ENCODE peak calls at places on chromosomes 5 and 9, in nine cellular contexts. One of them, this sample, is unnamed.
A peak's percentile ranks its signal among the peaks of the same experiment; 100 is the strongest.

GRCh38 chr5:150131461-150131860 is 24.2 kb downstream of the PDGFRB start:
- DNase-seq in HTR-8/SVneo: no peak
- DNase-seq in AG08396: no peak
- DNase-seq in amniotic stem cell: no peak
- DNase-seq in NCI-H2171 treated with DMSO at 0.1 percent for 48 hours: no peak
- DNase-seq in HepG2: no peak
- DNase-seq in neural crest cell: no peak
- DNase-seq in activated T-helper 1 cell treated with anti-CD3 and anti-CD28 coated beads, Interleukin-2, amount 50 U/mL, for 16 hours: no peak
- DNase-seq in NCI-H774: no peak
- DNase-seq in this sample: no peak

GRCh38 chr5:77200663-77201062 is 9.8 kb upstream of the PDE8B start:
- DNase-seq in HepG2: no peak
- DNase-seq in amniotic stem cell: no peak
- DNase-seq in activated T-helper 1 cell treated with anti-CD3 and anti-CD28 coated beads, Interleukin-2, amount 50 U/mL, for 16 hours: no peak
- DNase-seq in AG08396: no peak
- DNase-seq in NCI-H774: no peak
- DNase-seq in neural crest cell: no peak
- DNase-seq in HTR-8/SVneo: no peak
- DNase-seq in NCI-H2171 treated with DMSO at 0.1 percent for 48 hours: no peak
- DNase-seq in this sample: no peak

GRCh38 chr5:85204289-85204688 is 819.6 kb upstream of the EDIL3 start:
- DNase-seq in AG08396: no peak
- DNase-seq in HepG2: no peak
- DNase-seq in neural crest cell: no peak
- DNase-seq in activated T-helper 1 cell treated with anti-CD3 and anti-CD28 coated beads, Interleukin-2, amount 50 U/mL, for 16 hours: no peak
- DNase-seq in amniotic stem cell: no peak
- DNase-seq in NCI-H2171 treated with DMSO at 0.1 percent for 48 hours: no peak
- DNase-seq in HTR-8/SVneo: no peak
- DNase-seq in NCI-H774: no peak
- DNase-seq in this sample: no peak

GRCh38 chr5:67156976-67157583 is 39.5 kb downstream of the CD180 start:
- DNase-seq in NCI-H774: no peak
- DNase-seq in neural crest cell: no peak
- DNase-seq in HepG2: peak; percentile 22
- DNase-seq in NCI-H2171 treated with DMSO at 0.1 percent for 48 hours: peak; percentile 19
- DNase-seq in amniotic stem cell: peak; percentile 8
- DNase-seq in HTR-8/SVneo: peak; percentile 19
- DNase-seq in activated T-helper 1 cell treated with anti-CD3 and anti-CD28 coated beads, Interleukin-2, amount 50 U/mL, for 16 hours: peak; percentile 25
- DNase-seq in AG08396: peak; percentile 31
- DNase-seq in this sample: no peak

GRCh38 chr5:3022665-3023064 is 271.2 kb upstream of the IRX2 start:
- DNase-seq in AG08396: no peak
- DNase-seq in amniotic stem cell: no peak
- DNase-seq in HepG2: no peak
- DNase-seq in neural crest cell: no peak
- DNase-seq in activated T-helper 1 cell treated with anti-CD3 and anti-CD28 coated beads, Interleukin-2, amount 50 U/mL, for 16 hours: no peak
- DNase-seq in NCI-H2171 treated with DMSO at 0.1 percent for 48 hours: no peak
- DNase-seq in NCI-H774: no peak
- DNase-seq in HTR-8/SVneo: no peak
- DNase-seq in this sample: no peak

GRCh38 chr5:172370648-172371248 is 83.6 kb downstream of the SH3PXD2B start:
- DNase-seq in NCI-H774: no peak
- DNase-seq in amniotic stem cell: no peak
- DNase-seq in NCI-H2171 treated with DMSO at 0.1 percent for 48 hours: no peak
- DNase-seq in AG08396: peak; percentile 31
- DNase-seq in activated T-helper 1 cell treated with anti-CD3 and anti-CD28 coated beads, Interleukin-2, amount 50 U/mL, for 16 hours: no peak
- DNase-seq in HepG2: peak; percentile 30
- DNase-seq in neural crest cell: peak; percentile 40
- DNase-seq in HTR-8/SVneo: peak; percentile 9
- DNase-seq in this sample: no peak

GRCh38 chr9:127116946-127117345 is 5.5 kb downstream of the ANGPTL2 start:
- DNase-seq in NCI-H774: no peak
- DNase-seq in neural crest cell: no peak
- DNase-seq in amniotic stem cell: no peak
- DNase-seq in AG08396: no peak
- DNase-seq in NCI-H2171 treated with DMSO at 0.1 percent for 48 hours: no peak
- DNase-seq in activated T-helper 1 cell treated with anti-CD3 and anti-CD28 coated beads, Interleukin-2, amount 50 U/mL, for 16 hours: no peak
- DNase-seq in HTR-8/SVneo: no peak
- DNase-seq in HepG2: no peak
- DNase-seq in this sample: no peak

GRCh38 chr5:137651022-137651421 is 84.9 kb downstream of the KLHL3 start:
- DNase-seq in HepG2: no peak
- DNase-seq in NCI-H774: no peak
- DNase-seq in amniotic stem cell: no peak
- DNase-seq in neural crest cell: no peak
- DNase-seq in HTR-8/SVneo: no peak
- DNase-seq in NCI-H2171 treated with DMSO at 0.1 percent for 48 hours: no peak
- DNase-seq in activated T-helper 1 cell treated with anti-CD3 and anti-CD28 coated beads, Interleukin-2, amount 50 U/mL, for 16 hours: no peak
- DNase-seq in AG08396: no peak
- DNase-seq in this sample: no peak

GRCh38 chr5:31153523-31153922 is 40.0 kb upstream of the CDH6 start:
- DNase-seq in activated T-helper 1 cell treated with anti-CD3 and anti-CD28 coated beads, Interleukin-2, amount 50 U/mL, for 16 hours: no peak
- DNase-seq in AG08396: no peak
- DNase-seq in HTR-8/SVneo: no peak
- DNase-seq in amniotic stem cell: no peak
- DNase-seq in neural crest cell: no peak
- DNase-seq in NCI-H2171 treated with DMSO at 0.1 percent for 48 hours: no peak
- DNase-seq in HepG2: no peak
- DNase-seq in NCI-H774: no peak
- DNase-seq in this sample: no peak

This sample was measured in caudate nucleus.